ENCODE peak calls at places on chromosomes 2 and 18, in nine cellular contexts. U is HAP-1; L is activated CD4-positive, alpha-beta T cell treated with anti-CD3 and anti-CD28 coated beads for 24 hours; S is GM12891; W is activated B cell treated with CpG ODN at 0.5 μM for 24 hours; G is neural crest cell; B is type B pancreatic cell; N is myocyte; D is stimulated activated naive CD4-positive, alpha-beta T cell. C is an unnamed sample.

GRCh38 chr18:12011962-12012549 is 30.7 kb downstream of the IMPA2 start:
- DNase-seq in S (no peak), U (no peak), W (no peak), L (no peak), B (no peak), N (no peak), D (no peak), G (no peak), C (no peak)

GRCh38 chr2:23566236-23567142 is 181.5 kb downstream of the KLHL29 start:
- DNase-seq in B (no peak), L (peak), G (no peak), N (no peak), W (no peak), S (peak), D (peak), U (peak), C (no peak)

GRCh38 chr18:59565957-59566356 is 131.3 kb downstream of the CCBE1 start:
- DNase-seq in N (no peak), G (no peak), L (no peak), U (no peak), D (no peak), W (no peak), S (no peak), B (no peak), C (no peak)

GRCh38 chr18:11714244-11714918 is 25.3 kb downstream of the GNAL start:
- DNase-seq in G (no peak), L (no peak), B (no peak), S (no peak), N (no peak), U (no peak), D (no peak), W (no peak), C (no peak)

GRCh38 chr2:229654437-229654836 is 59.9 kb downstream of the DNER start:
- DNase-seq in S (no peak), B (no peak), U (no peak), L (no peak), D (no peak), G (no peak), W (no peak), N (no peak), C (no peak)

GRCh38 chr2:123380536-123380935 is 644.6 kb upstream of the CNTNAP5 start:
- DNase-seq in W (no peak), G (no peak), S (no peak), B (no peak), N (no peak), U (no peak), L (no peak), D (no peak), C (no peak)

GRCh38 chr2:230899786-230900185 is 25.3 kb downstream of the GPR55 start:
- DNase-seq in D (no peak), B (peak), L (peak), W (no peak), U (no peak), S (no peak), G (no peak), N (no peak), C (no peak)

GRCh38 chr2:138293045-138293444 is 208.5 kb upstream of the SPOPL start:
- DNase-seq in G (no peak), B (no peak), U (no peak), L (no peak), W (no peak), D (no peak), N (no peak), S (no peak), C (no peak)

GRCh38 chr18:6200375-6200774 is 214.3 kb downstream of the L3MBTL4 start:
- DNase-seq in G (no peak), W (no peak), B (no peak), S (no peak), D (no peak), U (no peak), L (no peak), N (no peak), C (no peak)

GRCh38 chr2:166127217-166128155 is at the start of gene SCN1A:
- DNase-seq in L (no peak), G (peak), W (no peak), N (peak), B (no peak), D (peak), S (no peak), U (no peak), C (no peak)

GRCh38 chr2:31080361-31080760 is 57.9 kb downstream of the GALNT14 start:
- DNase-seq in U (no peak), W (no peak), N (no peak), L (no peak), S (no peak), G (no peak), D (no peak), B (no peak), C (no peak)

GRCh38 chr2:86393521-86394490 is 47.4 kb upstream of the KDM3A start:
- DNase-seq in W (no peak), L (no peak), S (no peak), G (no peak), U (no peak), B (no peak), D (peak), N (peak), C (no peak)

GRCh38 chr2:98577313-98577712 is 31.0 kb downstream of the COA5 start:
- DNase-seq in N (peak), W (no peak), B (no peak), L (no peak), G (no peak), S (no peak), U (no peak), D (no peak), C (no peak)

GRCh38 chr2:112682101-112682500 is 36.4 kb downstream of the SLC20A1 start:
- DNase-seq in B (no peak), S (no peak), L (no peak), U (no peak), D (no peak), W (no peak), N (no peak), G (no peak), C (no peak)

GRCh38 chr2:120886967-120887672 is 151.5 kb downstream of the GLI2 start:
- DNase-seq in B (no peak), D (no peak), W (no peak), S (no peak), G (no peak), N (peak), L (no peak), U (no peak), C (no peak)

GRCh38 chr18:46566111-46566510 is 90.9 kb downstream of the LOXHD1 start:
- DNase-seq in N (no peak), B (no peak), D (no peak), G (no peak), U (no peak), S (no peak), W (no peak), L (no peak), C (no peak)

GRCh38 chr2:10141736-10142639 is 19.4 kb downstream of the RRM2 start:
- DNase-seq in L (no peak), S (peak), G (no peak), N (no peak), W (peak), D (peak), U (peak), B (no peak), C (peak)

C was measured in naive thymus-derived CD4-positive, alpha-beta T cell.